ENCODE peak calls at places on chromosomes 7 and 10, in nine cellular contexts. K is smooth muscle cell of the brain vasculature; M is left lung; N is NCI-H1105 treated with DMSO at 0.1 percent for 48 hours; X is HT1080; P is hippocampal formation; Q is activated CD4-positive, alpha-beta T cell treated with anti-CD3 and anti-CD28 coated beads, Interleukin-2, amount 50 U/mL, for 4 hours; D is posterior cingulate gyrus; C is WTC11. V is an unnamed sample.

GRCh38 chr10:122120008-122120744 is 131.2 kb downstream of the TACC2 start:
- DNase-seq in M (no peak), K (no peak), Q (no peak), N (no peak), X (no peak), C (no peak), D (no peak), P (no peak), V (no peak)

GRCh38 chr7:22983257-22983855 is 30.6 kb downstream of the HYCC1 start:
- DNase-seq in P (no peak), M (no peak), X (no peak), C (no peak), K (no peak), Q (no peak), N (no peak), D (no peak), V (no peak)

GRCh38 chr7:96547371-96547811 is 162.3 kb downstream of the SEM1 start:
- DNase-seq in Q (no peak), N (peak), M (no peak), X (no peak), D (no peak), P (no peak), C (no peak), K (no peak), V (peak)

GRCh38 chr10:33772370-33773331 is 438.2 kb upstream of the NRP1 start:
- DNase-seq in K (no peak), M (no peak), X (no peak), N (no peak), C (no peak), Q (no peak), P (peak), D (no peak), V (peak)

GRCh38 chr10:86400705-86401587 is 34.4 kb upstream of the GRID1 start:
- DNase-seq in N (no peak), K (no peak), Q (peak), X (no peak), C (peak), D (peak), P (no peak), M (peak), V (peak)

GRCh38 chr10:121928528-121928884 is 675 bp upstream of the ATE1 start:
- DNase-seq in K (no peak), M (no peak), P (no peak), X (peak), Q (no peak), C (no peak), N (no peak), D (no peak), V (no peak)

GRCh38 chr7:53113424-53113823 is 78.0 kb downstream of the POM121L12 start:
- DNase-seq in D (no peak), N (no peak), K (no peak), P (no peak), M (no peak), Q (no peak), X (no peak), C (no peak), V (no peak)

GRCh38 chr7:28745351-28745750 is 212.8 kb downstream of the TRIL start:
- DNase-seq in M (no peak), X (no peak), P (no peak), Q (no peak), C (no peak), K (no peak), N (no peak), D (peak), V (no peak)

GRCh38 chr10:3525832-3526449 is 259.1 kb downstream of the KLF6 start:
- DNase-seq in N (no peak), Q (no peak), M (peak), C (no peak), D (no peak), X (peak), P (no peak), K (peak), V (peak)

GRCh38 chr7:32223721-32224120 is 153.5 kb upstream of the PDE1C start:
- DNase-seq in K (no peak), Q (no peak), D (no peak), M (no peak), N (no peak), C (no peak), P (no peak), X (no peak), V (no peak)

GRCh38 chr7:7795736-7796135 is 77.3 kb upstream of the RPA3 start:
- DNase-seq in X (peak), C (no peak), K (peak), N (no peak), D (no peak), M (no peak), P (no peak), Q (no peak), V (peak)

GRCh38 chr7:134992626-134993179 is 6.4 kb downstream of the AGBL3 start:
- DNase-seq in K (no peak), N (no peak), P (no peak), M (no peak), C (no peak), D (no peak), Q (peak), X (no peak), V (no peak)

GRCh38 chr10:69723653-69724052 is 78.1 kb upstream of the COL13A1 start:
- DNase-seq in M (no peak), P (no peak), D (no peak), Q (no peak), X (no peak), K (no peak), C (no peak), N (no peak), V (no peak)